ENCODE peak calls at places on chromosomes 4 and X, in seven cellular contexts. One of them, this sample, is unnamed.
A peak's percentile ranks its signal among the peaks of the same experiment; 100 is the strongest.

GRCh38 chr4:128468485-128468989 is 180.9 kb upstream of the PGRMC2 start:
- DNase-seq in AG09319: peak; percentile 91
- DNase-seq in psoas muscle: no peak
- DNase-seq in fibroblast of lung: peak; percentile 100
- DNase-seq in left lung: peak; percentile 69
- DNase-seq in AG04450: peak; percentile 92
- DNase-seq in mammary epithelial cell: peak; percentile 54
- DNase-seq in this sample: no peak

GRCh38 chrX:140274761-140275525 is 229.9 kb downstream of the SOX3 start:
- DNase-seq in AG09319: no peak
- DNase-seq in psoas muscle: no peak
- DNase-seq in fibroblast of lung: peak; percentile 60
- DNase-seq in left lung: no peak
- DNase-seq in AG04450: no peak
- DNase-seq in mammary epithelial cell: peak; percentile 64
- DNase-seq in this sample: no peak

GRCh38 chrX:49710744-49711319 is 15.0 kb upstream of the PAGE1 start:
- DNase-seq in AG09319: no peak
- DNase-seq in psoas muscle: no peak
- DNase-seq in fibroblast of lung: no peak
- DNase-seq in left lung: no peak
- DNase-seq in AG04450: no peak
- DNase-seq in mammary epithelial cell: no peak
- DNase-seq in this sample: no peak

GRCh38 chr4:144179152-144179739 is 38.7 kb upstream of the GYPA start:
- DNase-seq in AG09319: no peak
- DNase-seq in psoas muscle: no peak
- DNase-seq in fibroblast of lung: no peak
- DNase-seq in left lung: no peak
- DNase-seq in AG04450: no peak
- DNase-seq in mammary epithelial cell: peak; percentile 32
- DNase-seq in this sample: no peak

GRCh38 chrX:100648601-100649417 is 4.8 kb downstream of the SRPX2 start:
- DNase-seq in AG09319: no peak
- DNase-seq in psoas muscle: peak; percentile 49
- DNase-seq in fibroblast of lung: peak; percentile 85
- DNase-seq in left lung: no peak
- DNase-seq in AG04450: peak; percentile 55
- DNase-seq in mammary epithelial cell: no peak
- DNase-seq in this sample: no peak

GRCh38 chr4:172177382-172177781 is 364.2 kb downstream of the GALNTL6 start:
- DNase-seq in AG09319: no peak
- DNase-seq in psoas muscle: no peak
- DNase-seq in fibroblast of lung: no peak
- DNase-seq in left lung: no peak
- DNase-seq in AG04450: no peak
- DNase-seq in mammary epithelial cell: no peak
- DNase-seq in this sample: no peak

GRCh38 chrX:107628662-107629532 is 587 bp downstream of the PRPS1 start:
- DNase-seq in AG09319: no peak
- DNase-seq in psoas muscle: peak; percentile 60
- DNase-seq in fibroblast of lung: peak; percentile 14
- DNase-seq in left lung: peak; percentile 34
- DNase-seq in AG04450: no peak
- DNase-seq in mammary epithelial cell: peak; percentile 37
- DNase-seq in this sample: no peak

GRCh38 chr4:5037553-5038551 is 13.4 kb upstream of the STK32B start:
- DNase-seq in AG09319: peak; percentile 98
- DNase-seq in psoas muscle: no peak
- DNase-seq in fibroblast of lung: peak; percentile 90
- DNase-seq in left lung: no peak
- DNase-seq in AG04450: peak; percentile 94
- DNase-seq in mammary epithelial cell: peak; percentile 91
- DNase-seq in this sample: peak; percentile 59

GRCh38 chrX:46860536-46860935 is 23.7 kb downstream of the RP2 start:
- DNase-seq in AG09319: no peak
- DNase-seq in psoas muscle: no peak
- DNase-seq in fibroblast of lung: no peak
- DNase-seq in left lung: no peak
- DNase-seq in AG04450: no peak
- DNase-seq in mammary epithelial cell: no peak
- DNase-seq in this sample: no peak

GRCh38 chrX:8607326-8607725 is 124.6 kb downstream of the ANOS1 start:
- DNase-seq in AG09319: no peak
- DNase-seq in psoas muscle: no peak
- DNase-seq in fibroblast of lung: peak; percentile 52
- DNase-seq in left lung: no peak
- DNase-seq in AG04450: no peak
- DNase-seq in mammary epithelial cell: peak; percentile 61
- DNase-seq in this sample: no peak

GRCh38 chrX:11053351-11053750 is 57.8 kb upstream of the HCCS start:
- DNase-seq in AG09319: no peak
- DNase-seq in psoas muscle: no peak
- DNase-seq in fibroblast of lung: no peak
- DNase-seq in left lung: no peak
- DNase-seq in AG04450: no peak
- DNase-seq in mammary epithelial cell: no peak
- DNase-seq in this sample: no peak

GRCh38 chr4:113012776-113013175 is 36.7 kb upstream of the ANK2 start:
- DNase-seq in AG09319: no peak
- DNase-seq in psoas muscle: no peak
- DNase-seq in fibroblast of lung: no peak
- DNase-seq in left lung: no peak
- DNase-seq in AG04450: no peak
- DNase-seq in mammary epithelial cell: no peak
- DNase-seq in this sample: no peak

GRCh38 chrX:4572652-4573051 is 859.2 kb upstream of the PRKX start:
- DNase-seq in AG09319: no peak
- DNase-seq in psoas muscle: no peak
- DNase-seq in fibroblast of lung: no peak
- DNase-seq in left lung: no peak
- DNase-seq in AG04450: no peak
- DNase-seq in mammary epithelial cell: no peak
- DNase-seq in this sample: no peak

GRCh38 chr4:140085062-140085622 is 68.8 kb downstream of the MAML3 start:
- DNase-seq in AG09319: no peak
- DNase-seq in psoas muscle: no peak
- DNase-seq in fibroblast of lung: no peak
- DNase-seq in left lung: no peak
- DNase-seq in AG04450: no peak
- DNase-seq in mammary epithelial cell: no peak
- DNase-seq in this sample: no peak

GRCh38 chrX:24494544-24495113 is 29.5 kb downstream of the PDK3 start:
- DNase-seq in AG09319: peak; percentile 31
- DNase-seq in psoas muscle: no peak
- DNase-seq in fibroblast of lung: peak; percentile 73
- DNase-seq in left lung: no peak
- DNase-seq in AG04450: peak; percentile 30
- DNase-seq in mammary epithelial cell: peak; percentile 81
- DNase-seq in this sample: no peak

GRCh38 chr4:48127882-48128394 is 6.1 kb downstream of the TXK start:
- DNase-seq in AG09319: peak; percentile 86
- DNase-seq in psoas muscle: peak; percentile 55
- DNase-seq in fibroblast of lung: peak; percentile 93
- DNase-seq in left lung: peak; percentile 60
- DNase-seq in AG04450: peak; percentile 76
- DNase-seq in mammary epithelial cell: peak; percentile 93
- DNase-seq in this sample: no peak

GRCh38 chrX:154525606-154526490 is 9.8 kb upstream of the FAM3A start:
- DNase-seq in AG09319: no peak
- DNase-seq in psoas muscle: no peak
- DNase-seq in fibroblast of lung: no peak
- DNase-seq in left lung: no peak
- DNase-seq in AG04450: no peak
- DNase-seq in mammary epithelial cell: no peak
- DNase-seq in this sample: no peak

GRCh38 chrX:151680805-151681204 is 14.5 kb upstream of the PRRG3 start:
- DNase-seq in AG09319: no peak
- DNase-seq in psoas muscle: no peak
- DNase-seq in fibroblast of lung: peak; percentile 2
- DNase-seq in left lung: no peak
- DNase-seq in AG04450: no peak
- DNase-seq in mammary epithelial cell: peak; percentile 8
- DNase-seq in this sample: no peak

GRCh38 chr4:181728567-181728966 is 514.6 kb upstream of the TENM3 start:
- DNase-seq in AG09319: no peak
- DNase-seq in psoas muscle: no peak
- DNase-seq in fibroblast of lung: no peak
- DNase-seq in left lung: no peak
- DNase-seq in AG04450: no peak
- DNase-seq in mammary epithelial cell: peak; percentile 33
- DNase-seq in this sample: no peak

GRCh38 chr4:29829067-29829466 is 891.1 kb upstream of the PCDH7 start:
- DNase-seq in AG09319: no peak
- DNase-seq in psoas muscle: no peak
- DNase-seq in fibroblast of lung: no peak
- DNase-seq in left lung: no peak
- DNase-seq in AG04450: no peak
- DNase-seq in mammary epithelial cell: no peak
- DNase-seq in this sample: no peak

GRCh38 chr4:5782829-5783476 is 72.0 kb downstream of the EVC start:
- DNase-seq in AG09319: no peak
- DNase-seq in psoas muscle: no peak
- DNase-seq in fibroblast of lung: no peak
- DNase-seq in left lung: no peak
- DNase-seq in AG04450: no peak
- DNase-seq in mammary epithelial cell: no peak
- DNase-seq in this sample: no peak

GRCh38 chr4:54588404-54588803 is 69.4 kb upstream of the KIT start:
- DNase-seq in AG09319: no peak
- DNase-seq in psoas muscle: no peak
- DNase-seq in fibroblast of lung: no peak
- DNase-seq in left lung: no peak
- DNase-seq in AG04450: no peak
- DNase-seq in mammary epithelial cell: peak; percentile 85
- DNase-seq in this sample: no peak

GRCh38 chrX:120452131-120452530 is 17.0 kb downstream of the LAMP2 start:
- DNase-seq in AG09319: no peak
- DNase-seq in psoas muscle: no peak
- DNase-seq in fibroblast of lung: peak; percentile 41
- DNase-seq in left lung: no peak
- DNase-seq in AG04450: no peak
- DNase-seq in mammary epithelial cell: no peak
- DNase-seq in this sample: no peak

GRCh38 chr4:77699731-77700210 is 94.2 kb downstream of the CXCL13 start:
- DNase-seq in AG09319: peak; percentile 30
- DNase-seq in psoas muscle: no peak
- DNase-seq in fibroblast of lung: peak; percentile 96
- DNase-seq in left lung: no peak
- DNase-seq in AG04450: peak; percentile 82
- DNase-seq in mammary epithelial cell: peak; percentile 80
- DNase-seq in this sample: no peak

GRCh38 chr4:77701111-77701510 is 95.5 kb downstream of the CXCL13 start:
- DNase-seq in AG09319: no peak
- DNase-seq in psoas muscle: no peak
- DNase-seq in fibroblast of lung: no peak
- DNase-seq in left lung: no peak
- DNase-seq in AG04450: no peak
- DNase-seq in mammary epithelial cell: no peak
- DNase-seq in this sample: no peak

GRCh38 chr4:77695769-77696168 is 90.1 kb downstream of the CXCL13 start:
- DNase-seq in AG09319: peak; percentile 38
- DNase-seq in psoas muscle: no peak
- DNase-seq in fibroblast of lung: peak; percentile 95
- DNase-seq in left lung: no peak
- DNase-seq in AG04450: peak; percentile 88
- DNase-seq in mammary epithelial cell: peak; percentile 95
- DNase-seq in this sample: no peak

GRCh38 chr4:77692847-77693432 is 87.3 kb downstream of the CXCL13 start:
- DNase-seq in AG09319: no peak
- DNase-seq in psoas muscle: no peak
- DNase-seq in fibroblast of lung: no peak
- DNase-seq in left lung: no peak
- DNase-seq in AG04450: no peak
- DNase-seq in mammary epithelial cell: no peak
- DNase-seq in this sample: no peak

GRCh38 chr4:77697860-77698599 is 92.4 kb downstream of the CXCL13 start:
- DNase-seq in AG09319: no peak
- DNase-seq in psoas muscle: peak; percentile 51
- DNase-seq in fibroblast of lung: peak; percentile 85
- DNase-seq in left lung: no peak
- DNase-seq in AG04450: peak; percentile 32
- DNase-seq in mammary epithelial cell: peak; percentile 64
- DNase-seq in this sample: no peak
- TF ChIP-seq CTCF in AG09319: peak; percentile 59
- TF ChIP-seq CTCF in psoas muscle: peak; percentile 29
- TF ChIP-seq CTCF in fibroblast of lung: peak; percentile 71
- TF ChIP-seq CTCF in left lung: peak; percentile 25
- TF ChIP-seq CTCF in AG04450: peak; percentile 64
- TF ChIP-seq CTCF in mammary epithelial cell: peak; percentile 77
- TF ChIP-seq CTCF in this sample: no peak

GRCh38 chrX:138034136-138034535 is 468.2 kb downstream of the ZIC3 start:
- DNase-seq in AG09319: no peak
- DNase-seq in psoas muscle: no peak
- DNase-seq in fibroblast of lung: no peak
- DNase-seq in left lung: no peak
- DNase-seq in AG04450: no peak
- DNase-seq in mammary epithelial cell: no peak
- DNase-seq in this sample: no peak
- TF ChIP-seq CTCF in AG09319: no peak
- TF ChIP-seq CTCF in psoas muscle: no peak
- TF ChIP-seq CTCF in fibroblast of lung: no peak
- TF ChIP-seq CTCF in left lung: no peak
- TF ChIP-seq CTCF in AG04450: no peak
- TF ChIP-seq CTCF in mammary epithelial cell: no peak
- TF ChIP-seq CTCF in this sample: no peak

DNA sequence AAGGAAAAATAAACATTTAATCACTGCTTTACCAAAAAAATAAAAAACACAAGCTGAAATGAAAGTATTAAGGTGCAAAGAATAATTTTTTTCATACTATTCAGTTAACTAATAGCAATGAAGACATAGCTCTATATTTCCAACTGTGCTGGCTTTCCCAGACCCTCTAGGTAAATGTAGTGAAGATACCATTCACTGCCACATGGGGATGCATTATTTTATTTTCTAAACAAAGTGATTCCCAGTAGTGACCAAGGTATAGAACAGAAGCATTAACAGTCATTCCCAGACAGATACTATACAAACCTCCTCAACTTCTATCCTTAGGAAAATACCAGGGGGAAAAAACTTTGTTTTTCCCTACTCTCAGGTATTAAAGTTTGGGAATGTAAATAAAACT is 39.4 kb downstream of the ANTXR2 start:
- DNase-seq in AG09319: no peak
- DNase-seq in psoas muscle: no peak
- DNase-seq in fibroblast of lung: no peak
- DNase-seq in left lung: no peak
- DNase-seq in AG04450: no peak
- DNase-seq in mammary epithelial cell: no peak
- DNase-seq in this sample: no peak
- TF ChIP-seq CTCF in AG09319: no peak
- TF ChIP-seq CTCF in psoas muscle: no peak
- TF ChIP-seq CTCF in fibroblast of lung: no peak
- TF ChIP-seq CTCF in left lung: no peak
- TF ChIP-seq CTCF in AG04450: no peak
- TF ChIP-seq CTCF in mammary epithelial cell: peak; percentile 12
- TF ChIP-seq CTCF in this sample: no peak

DNA sequence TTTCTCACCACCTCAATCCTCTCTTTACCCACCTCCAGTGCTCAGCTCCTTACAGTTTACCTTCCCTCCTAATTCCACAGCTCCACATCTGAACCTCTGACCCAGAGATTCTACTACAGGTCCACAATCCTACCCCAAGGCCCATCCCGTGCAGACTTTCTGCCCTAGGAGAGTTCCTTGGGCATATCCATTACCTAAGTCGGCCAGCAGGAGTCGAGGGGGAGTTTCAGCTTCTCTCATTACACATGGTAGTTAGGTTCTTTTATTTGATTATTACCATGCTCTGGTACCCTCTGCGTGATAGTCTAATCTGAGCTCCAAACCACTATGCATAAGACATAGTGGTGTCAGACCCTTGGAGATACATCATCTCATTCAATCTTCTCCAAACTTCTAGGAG is 117.9 kb downstream of the SH3RF1 start:
- DNase-seq in AG09319: no peak
- DNase-seq in psoas muscle: no peak
- DNase-seq in fibroblast of lung: no peak
- DNase-seq in left lung: no peak
- DNase-seq in AG04450: no peak
- DNase-seq in mammary epithelial cell: no peak
- DNase-seq in this sample: no peak
- TF ChIP-seq CTCF in AG09319: no peak
- TF ChIP-seq CTCF in psoas muscle: no peak
- TF ChIP-seq CTCF in fibroblast of lung: peak; percentile 10
- TF ChIP-seq CTCF in left lung: no peak
- TF ChIP-seq CTCF in AG04450: peak; percentile 31
- TF ChIP-seq CTCF in mammary epithelial cell: peak; percentile 11
- TF ChIP-seq CTCF in this sample: no peak

This sample was measured in omental fat pad.